ENCODE peak calls at places on chromosomes 11 and 22, in four cellular contexts. Z is Caco-2, N is AG04449, U is cardiac muscle cell. M is an unnamed sample.

GRCh38 chr11:59573216-59573615 is 42.4 kb downstream of the OSBP start:
- DNase-seq in Z (no peak), U (no peak), N (peak; percentile 58), M (peak; percentile 97)

GRCh38 chr22:24289138-24289537 is 18.5 kb downstream of the SPECC1L start:
- DNase-seq in U (peak; percentile 23), N (peak; percentile 80), Z (no peak), M (peak; percentile 63)

GRCh38 chr11:83773950-83774880 is 488.0 kb upstream of the CCDC90B start:
- DNase-seq in N (peak; percentile 16), Z (no peak), U (no peak), M (peak; percentile 39)

GRCh38 chr11:35483131-35483800 is 42.1 kb downstream of the PAMR1 start:
- DNase-seq in U (no peak), N (peak; percentile 42), Z (no peak), M (peak; percentile 50)

GRCh38 chr11:9662273-9662672 is 1.6 kb upstream of the SWAP70 start:
- DNase-seq in N (no peak), U (no peak), Z (no peak), M (peak; percentile 15)

GRCh38 chr11:26847459-26847858 is 125.6 kb upstream of the SLC5A12 start:
- DNase-seq in N (no peak), Z (no peak), U (no peak), M (peak; percentile 94)

GRCh38 chr11:17585911-17586695 is 39.0 kb downstream of the OTOG start:
- DNase-seq in U (no peak), N (no peak), Z (peak; percentile 26), M (no peak)

GRCh38 chr11:61482513-61482912 is 26.0 kb upstream of the LRRC10B start:
- DNase-seq in Z (no peak), U (peak; percentile 33), N (no peak), M (no peak)

GRCh38 chr11:111439905-111440304 is 60.8 kb upstream of the POU2AF1 start:
- DNase-seq in N (no peak), U (no peak), Z (no peak), M (no peak)

GRCh38 chr22:19004471-19004870 is 68.4 kb upstream of the PRODH start:
- DNase-seq in U (no peak), Z (no peak), N (no peak), M (no peak)

GRCh38 chr11:24312464-24313238 is 184.2 kb upstream of the LUZP2 start:
- DNase-seq in U (no peak), N (peak; percentile 3), Z (no peak), M (peak; percentile 93)

GRCh38 chr22:36097880-36098279 is 62.7 kb downstream of the APOL3 start:
- DNase-seq in Z (no peak), U (no peak), N (no peak), M (no peak)

GRCh38 chr22:38513063-38513462 is 7.0 kb upstream of the DDX17 start:
- DNase-seq in N (no peak), Z (no peak), U (peak; percentile 41), M (no peak)

GRCh38 chr11:18061351-18061750 is 15.3 kb upstream of the TPH1 start:
- DNase-seq in Z (no peak), U (no peak), N (no peak), M (no peak)

GRCh38 chr11:47494996-47495855 is 46.3 kb upstream of the RAPSN start:
- DNase-seq in Z (no peak), U (no peak), N (peak; percentile 56), M (peak; percentile 73)

GRCh38 chr11:46239801-46240061 is 37.7 kb upstream of the CREB3L1 start:
- DNase-seq in N (no peak), U (no peak), Z (no peak), M (no peak)

GRCh38 chr22:38756631-38757463 is 1.0 kb upstream of the SUN2 start:
- DNase-seq in Z (no peak), N (no peak), U (no peak), M (no peak)

GRCh38 chr11:66317766-66318575 is 1.1 kb upstream of the CD248 start:
- DNase-seq in Z (peak; percentile 59), U (no peak), N (no peak), M (peak; percentile 97)

GRCh38 chr11:12808519-12808918 is 134.3 kb downstream of the TEAD1 start:
- DNase-seq in U (no peak), N (no peak), Z (no peak), M (peak; percentile 75)

GRCh38 chr11:102704841-102705240 is 728 bp downstream of the MMP27 start:
- DNase-seq in U (no peak), Z (no peak), N (no peak), M (no peak)

GRCh38 chr11:128207861-128208321 is 379.5 kb downstream of the ETS1 start:
- DNase-seq in U (no peak), N (peak; percentile 82), Z (peak; percentile 56), M (peak; percentile 95)

GRCh38 chr22:50487290-50488005 is 789 bp downstream of the MIOX start:
- DNase-seq in Z (no peak), U (no peak), N (no peak), M (no peak)

GRCh38 chr11:76339217-76339616 is 41.7 kb downstream of the THAP12 start:
- DNase-seq in N (peak; percentile 47), U (no peak), Z (no peak), M (peak; percentile 32)

GRCh38 chr22:19940536-19941364 is 822 bp upstream of the COMT start:
- DNase-seq in Z (no peak), N (no peak), U (no peak), M (no peak)

GRCh38 chr11:103125462-103125861 is 16.2 kb downstream of the DYNC2H1 start:
- DNase-seq in N (no peak), U (no peak), Z (no peak), M (no peak)

GRCh38 chr22:29269731-29270474 is 1.8 kb downstream of the EWSR1 start:
- DNase-seq in N (no peak), Z (no peak), U (peak; percentile 21), M (peak; percentile 40)

GRCh38 chr22:25120093-25120561 is 79.5 kb upstream of the CRYBB3 start:
- DNase-seq in N (no peak), Z (peak; percentile 52), U (no peak), M (no peak)

GRCh38 chr11:106127604-106128003 is 50.1 kb downstream of the AASDHPPT start:
- DNase-seq in Z (no peak), N (no peak), U (no peak), M (no peak)

GRCh38 chr11:79304599-79305212 is 136.1 kb downstream of the TENM4 start:
- DNase-seq in Z (no peak), N (no peak), U (no peak), M (peak; percentile 13)

GRCh38 chr11:10038916-10039315 is 255.1 kb downstream of the SBF2 start:
- DNase-seq in N (no peak), U (no peak), Z (no peak), M (peak; percentile 51)

GRCh38 chr11:79013509-79013908 is 427.3 kb downstream of the TENM4 start:
- DNase-seq in N (no peak), Z (no peak), U (no peak), M (no peak)

GRCh38 chr11:130162733-130163132 is 3.2 kb downstream of the ST14 start:
- DNase-seq in Z (no peak), N (no peak), U (peak; percentile 48), M (peak; percentile 51)

DNA sequence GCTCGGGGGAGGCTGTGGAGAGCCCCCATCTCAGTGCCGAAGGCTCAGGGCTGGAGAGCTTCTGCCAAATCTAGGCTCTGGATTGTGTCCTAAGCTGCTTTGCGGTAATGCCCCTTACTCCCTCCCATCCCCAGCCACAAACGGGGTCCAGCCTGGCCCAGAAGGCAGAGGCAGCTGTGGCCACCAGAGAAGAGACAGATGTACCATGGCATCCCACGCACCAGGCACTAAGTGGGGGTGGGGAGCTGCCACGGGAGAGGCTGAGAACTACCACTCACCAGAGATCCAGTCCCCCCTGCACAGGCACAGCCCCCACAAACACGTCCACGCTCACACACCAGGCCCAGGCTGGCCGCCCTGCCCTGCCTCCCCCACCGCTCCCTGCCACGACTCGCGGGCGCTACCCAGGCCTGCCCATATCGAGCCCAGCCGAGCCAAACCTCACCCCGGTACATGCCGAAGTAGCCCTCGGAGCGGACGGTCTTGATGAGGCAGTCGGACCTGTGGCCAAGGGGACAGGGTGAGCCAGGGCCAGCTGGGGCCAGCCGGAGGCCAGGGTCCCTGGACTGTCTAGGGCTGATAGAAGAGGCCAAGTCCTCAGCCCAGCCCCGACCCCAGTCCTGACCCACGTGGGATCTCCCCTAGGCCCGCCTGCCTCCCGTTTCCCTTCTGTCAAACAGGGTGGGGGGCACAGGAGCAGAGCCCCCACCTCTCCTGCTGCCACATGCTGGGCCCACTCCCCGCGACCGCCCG is 3.9 kb downstream of the SLC25A22 start:
- DNase-seq in Z (no peak), U (no peak), N (no peak), M (no peak)
- TF ChIP-seq CTCF in Z (no peak), U (no peak), N (no peak), M (no peak)

DNA sequence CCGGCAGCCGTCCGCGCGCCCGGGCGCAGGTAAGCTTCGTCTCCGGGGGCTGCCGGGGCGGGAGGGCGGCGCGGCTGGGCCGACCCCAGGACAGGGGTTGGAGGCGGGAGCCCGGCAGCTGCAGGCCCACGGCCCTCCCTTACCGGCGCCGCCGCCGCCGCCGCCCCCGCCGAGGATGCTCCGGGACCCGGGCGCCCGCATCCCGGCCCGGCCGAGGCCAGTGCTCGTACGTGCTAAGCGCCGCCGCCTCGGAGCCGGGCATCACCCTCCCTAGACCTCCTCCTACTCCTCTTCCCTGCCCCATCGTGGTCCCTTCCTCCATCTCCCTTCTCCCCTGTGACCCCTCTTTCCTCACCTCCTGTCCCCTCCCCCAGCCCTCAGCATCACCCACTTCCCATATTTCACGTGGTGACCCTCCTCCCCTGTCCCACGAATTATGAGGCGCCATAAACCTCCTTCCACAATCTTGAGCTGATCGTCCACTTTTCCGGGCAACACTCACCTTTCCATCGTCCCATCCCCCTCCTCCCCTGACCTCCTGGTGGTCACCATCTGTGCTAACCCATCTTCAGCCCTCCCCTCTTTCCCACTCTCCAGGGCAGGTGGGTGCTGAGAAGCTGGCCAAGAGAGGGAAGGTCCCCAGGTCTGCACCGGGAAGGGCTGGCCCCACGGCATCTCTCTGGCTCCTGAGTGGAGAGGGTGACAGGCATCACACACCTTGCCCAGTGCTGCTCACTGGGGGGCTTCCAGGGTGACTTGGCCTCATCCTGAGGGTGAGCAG is 588 bp downstream of the ASPHD2 start:
- DNase-seq in U (no peak), N (no peak), Z (no peak), M (no peak)
- H3K4me3 ChIP-seq in U (peak overlapping the region; percentile 38), N (peak overlapping the region; percentile 69), Z (peak overlapping the region; percentile 51), M (peak overlapping the region; percentile 66)

GRCh38 chr22:22536515-22536914 is 16.4 kb upstream of the ZNF280A start:
- DNase-seq in Z (no peak), N (no peak), U (no peak), M (no peak)
- TF ChIP-seq CTCF in Z (no peak), N (no peak), U (no peak), M (no peak)

GRCh38 chr11:64186205-64187165 is 514 bp downstream of the STIP1 start:
- DNase-seq in N (no peak), Z (no peak), U (peak; percentile 28), M (peak; percentile 20)

GRCh38 chr11:64181506-64182411 is 4.2 kb upstream of the STIP1 start:
- DNase-seq in N (peak; percentile 54), Z (peak; percentile 82), U (peak; percentile 95), M (peak; percentile 95)

GRCh38 chr11:64185323-64186204 is at the start of gene STIP1:
- DNase-seq in N (peak; percentile 100), Z (peak; percentile 100), U (peak; percentile 100), M (peak; percentile 100)

GRCh38 chr11:64180871-64181270 is 5.1 kb upstream of the STIP1 start:
- DNase-seq in U (no peak), Z (no peak), N (no peak), M (no peak)

DNA sequence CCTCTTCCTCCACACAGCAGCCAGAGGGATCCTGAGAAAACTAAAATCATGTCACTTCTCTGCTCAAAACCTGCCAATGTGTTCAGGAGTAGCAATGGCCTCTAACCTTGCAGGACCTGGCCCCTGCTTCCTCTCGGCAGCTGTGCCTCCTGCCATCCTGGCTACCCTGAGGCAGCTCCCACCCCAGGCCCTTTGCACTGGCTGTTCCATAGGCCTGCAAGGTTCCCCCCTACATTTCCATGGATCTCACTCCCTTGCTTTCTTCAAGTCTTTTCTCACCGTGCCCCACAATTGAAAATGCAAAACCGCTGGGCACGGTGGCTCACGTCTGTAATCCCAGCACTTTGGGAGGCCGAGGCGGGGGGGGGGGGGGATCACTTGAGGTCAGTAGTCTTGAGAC is 2.1 kb upstream of the STIP1 start:
- DNase-seq in Z (no peak), N (no peak), U (no peak), M (no peak)
- H3K4me3 ChIP-seq in Z (peak overlapping the region; percentile 55), N (no peak overlapping the region), U (no peak overlapping the region), M (no peak overlapping the region)

M was measured in choroid plexus epithelial cell.